ENCODE peak calls at places on chromosomes 13 and 19, in six cellular contexts. Y is NCI-H748 treated with DMSO at 0.1 percent for 48 hours, P is HS-5, K is iPS DF 19.7, O is aorta, D is tibial artery. Z is an unnamed sample.

GRCh38 chr19:492091-492531 is 4.2 kb upstream of the MADCAM1 start:
- DNase-seq in O (no peak), D (no peak), P (no peak), Y (no peak), K (no peak), Z (no peak)

GRCh38 chr13:100728201-100728600 is 53.6 kb upstream of the TMTC4 start:
- DNase-seq in Y (no peak), K (no peak), D (no peak), O (no peak), P (no peak), Z (no peak)

GRCh38 chr19:32691952-32692726 is 518 bp downstream of the NUDT19 start:
- DNase-seq in P (no peak), O (peak; percentile 88), K (no peak), Y (no peak), D (peak; percentile 77), Z (no peak)

GRCh38 chr19:57830071-57830602 is at the start of gene ZNF587B:
- DNase-seq in Y (no peak), D (peak; percentile 78), P (no peak), K (peak; percentile 99), O (peak; percentile 80), Z (peak; percentile 91)

GRCh38 chr19:40806385-40807146 is 7.6 kb downstream of the EGLN2 start:
- DNase-seq in K (peak; percentile 97), D (peak; percentile 89), Y (peak; percentile 60), O (peak; percentile 93), P (no peak), Z (peak; percentile 97)

GRCh38 chr13:40329682-40330485 is 336.6 kb downstream of the FOXO1 start:
- DNase-seq in D (no peak), K (no peak), Y (no peak), P (no peak), O (no peak), Z (no peak)

GRCh38 chr19:16571689-16572331 is 405 bp downstream of the SLC35E1 start:
- DNase-seq in D (no peak), K (no peak), O (no peak), Y (no peak), P (no peak), Z (no peak)

GRCh38 chr19:336067-336614 is 8.5 kb downstream of the MIER2 start:
- DNase-seq in O (peak; percentile 74), P (no peak), Y (no peak), K (no peak), D (no peak), Z (no peak)

GRCh38 chr19:4189641-4190040 is 7.2 kb downstream of the ANKRD24 start:
- DNase-seq in P (no peak), D (no peak), K (no peak), Y (no peak), O (no peak), Z (no peak)

GRCh38 chr19:30224689-30225606 is 147.2 kb upstream of the ZNF536 start:
- DNase-seq in D (no peak), K (no peak), O (no peak), Y (peak; percentile 61), P (no peak), Z (no peak)

GRCh38 chr19:12985049-12985776 is 10.1 kb upstream of the NFIX start:
- DNase-seq in Y (no peak), P (no peak), K (no peak), D (peak; percentile 86), O (no peak), Z (no peak)

GRCh38 chr19:11296264-11296663 is 304 bp downstream of the TSPAN16 start:
- DNase-seq in Y (no peak), P (no peak), D (peak; percentile 73), O (no peak), K (no peak), Z (no peak)